ENCODE peak calls at places on chromosome X, in eight cellular contexts. Y is fibroblast of lung, R is neural crest cell, G is AG04450, B is foreskin fibroblast, Z is psoas muscle, A is OCI-LY7, O is GM06990. Q is an unnamed sample.

GRCh38 chrX:39821011-39821708 is 276.6 kb downstream of the BCOR start:
- DNase-seq in Y (peak), R (peak), G (no peak), B (peak), Z (peak), A (no peak), O (no peak), Q (peak)

GRCh38 chrX:108070891-108071290 is 20.5 kb downstream of the PSMD10 start:
- DNase-seq in Y (peak), R (no peak), G (peak), B (peak), Z (no peak), A (no peak), O (no peak), Q (no peak)

GRCh38 chrX:120213438-120214265 is 37.0 kb upstream of the ZBTB33 start:
- DNase-seq in Y (peak), R (peak), G (peak), B (peak), Z (no peak), A (peak), O (peak), Q (peak)

GRCh38 chrX:152637649-152638442 is at the start of gene GABRQ:
- DNase-seq in Y (peak), R (peak), G (no peak), B (peak), Z (no peak), A (no peak), O (no peak), Q (no peak)

GRCh38 chrX:64206556-64207162 is 1.2 kb upstream of the AMER1 start:
- DNase-seq in Y (peak), R (no peak), G (peak), B (peak), Z (no peak), A (peak), O (peak), Q (no peak)

GRCh38 chrX:51507551-51507950 is 11.2 kb upstream of the NUDT11 start:
- DNase-seq in Y (no peak), R (no peak), G (no peak), B (no peak), Z (no peak), A (no peak), O (no peak), Q (no peak)

GRCh38 chrX:138986866-138987265 is 275.3 kb upstream of the FGF13 start:
- DNase-seq in Y (no peak), R (no peak), G (no peak), B (peak), Z (no peak), A (no peak), O (no peak), Q (no peak)

GRCh38 chrX:136754641-136755040 is 26.1 kb downstream of the ARHGEF6 start:
- DNase-seq in Y (no peak), R (no peak), G (no peak), B (peak), Z (peak), A (no peak), O (no peak), Q (no peak)

GRCh38 chrX:1212532-1212931 is at the start of gene CRLF2:
- DNase-seq in Y (no peak), R (no peak), G (no peak), B (peak), Z (no peak), A (peak), O (peak), Q (peak)

GRCh38 chrX:55489315-55490009 is at the start of gene USP51:
- DNase-seq in Y (peak), R (peak), G (no peak), B (peak), Z (peak), A (peak), O (peak), Q (peak)

DNA sequence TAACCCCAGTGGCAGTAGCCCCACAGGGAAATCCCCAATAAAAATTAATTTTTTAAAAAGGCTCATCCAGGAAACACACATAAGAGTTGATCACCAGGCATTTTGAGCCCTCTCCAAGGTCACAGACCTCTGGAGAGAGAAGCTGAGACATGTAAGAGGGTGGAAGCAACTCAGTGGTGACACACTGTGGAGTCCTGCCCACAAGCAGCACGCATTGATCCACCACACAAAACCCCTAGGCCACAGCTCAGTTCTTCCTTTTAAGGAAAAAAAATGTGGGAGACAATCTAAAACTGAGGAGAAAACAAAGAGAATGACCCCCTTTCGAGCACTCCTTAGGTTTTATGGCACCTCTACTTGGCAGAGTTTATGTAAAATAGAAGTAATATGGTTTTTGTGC is 71.7 kb upstream of the S100G start:
- DNase-seq in Y (peak), R (no peak), G (no peak), B (peak), Z (no peak), A (no peak), O (no peak), Q (no peak)
- TF ChIP-seq CTCF in Y (no peak), R (no peak), G (no peak), B (no peak), Z (no peak), A (no peak), O (no peak), Q (no peak)

GRCh38 chrX:81201692-81202412 is at the start of the genes HMGN5 and SH3BGRL:
- DNase-seq in Y (peak), R (peak), G (peak), B (peak), Z (peak), A (peak), O (peak), Q (peak)

GRCh38 chrX:81206471-81206870 is 4.6 kb downstream of the SH3BGRL start:
- DNase-seq in Y (no peak), R (no peak), G (no peak), B (no peak), Z (no peak), A (no peak), O (no peak), Q (no peak)

GRCh38 chrX:81202413-81202794 is 502 bp downstream of the SH3BGRL start:
- DNase-seq in Y (peak), R (no peak), G (no peak), B (peak), Z (no peak), A (no peak), O (peak), Q (no peak)

DNA sequence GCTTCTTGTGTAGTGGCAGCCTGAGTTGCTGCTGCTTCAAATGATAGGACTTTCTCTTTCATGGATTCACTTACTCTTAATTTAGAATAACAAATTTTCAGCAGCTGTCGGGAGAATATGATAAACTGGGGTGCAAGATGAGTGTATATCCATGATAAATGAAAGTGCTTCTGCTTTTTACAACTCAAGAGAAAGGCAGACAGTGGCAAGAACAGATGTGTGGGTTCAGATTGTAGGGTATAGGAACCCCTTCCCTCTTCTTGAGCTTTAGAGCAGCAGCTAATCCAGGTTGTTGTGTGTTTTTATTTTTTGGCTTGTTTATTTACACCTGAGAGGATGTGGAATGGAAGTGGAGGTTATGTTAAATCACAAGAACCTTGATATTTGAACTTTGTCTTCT is 1.1 kb downstream of the SH3BGRL start:
- DNase-seq in Y (no peak), R (no peak), G (no peak), B (peak), Z (no peak), A (no peak), O (no peak), Q (no peak)
- TF ChIP-seq CTCF in Y (no peak), R (no peak), G (no peak), B (no peak), Z (no peak), A (no peak), O (no peak), Q (no peak)

DNA sequence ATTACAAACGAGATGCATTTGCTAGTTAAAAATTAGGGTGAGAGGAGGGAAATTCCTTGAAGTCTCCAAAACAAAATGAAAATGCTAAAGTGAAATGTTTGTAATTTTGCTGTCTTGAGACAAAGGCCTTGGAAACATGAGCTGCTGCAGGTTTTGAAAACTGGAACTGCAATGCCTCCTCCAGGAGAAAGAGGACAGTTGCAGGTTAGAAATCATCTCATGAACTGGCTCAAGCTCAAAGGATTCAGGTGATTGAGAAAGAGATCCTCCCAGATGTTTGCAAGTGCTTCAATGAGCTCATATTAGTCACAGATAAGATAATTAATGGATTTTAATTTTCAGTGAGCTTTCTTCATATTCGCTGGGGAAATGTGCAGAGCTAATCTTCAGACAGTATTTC is 32.4 kb downstream of the SMPX start:
- DNase-seq in Y (peak), R (no peak), G (peak), B (peak), Z (no peak), A (no peak), O (no peak), Q (no peak)
- TF ChIP-seq CTCF in Y (peak), R (peak), G (peak), B (peak), Z (peak), A (peak), O (no peak), Q (no peak)

GRCh38 chrX:111568817-111569216 is 57.4 kb downstream of the SERTM2 start:
- DNase-seq in Y (no peak), R (no peak), G (no peak), B (no peak), Z (no peak), A (no peak), O (no peak), Q (no peak)

DNA sequence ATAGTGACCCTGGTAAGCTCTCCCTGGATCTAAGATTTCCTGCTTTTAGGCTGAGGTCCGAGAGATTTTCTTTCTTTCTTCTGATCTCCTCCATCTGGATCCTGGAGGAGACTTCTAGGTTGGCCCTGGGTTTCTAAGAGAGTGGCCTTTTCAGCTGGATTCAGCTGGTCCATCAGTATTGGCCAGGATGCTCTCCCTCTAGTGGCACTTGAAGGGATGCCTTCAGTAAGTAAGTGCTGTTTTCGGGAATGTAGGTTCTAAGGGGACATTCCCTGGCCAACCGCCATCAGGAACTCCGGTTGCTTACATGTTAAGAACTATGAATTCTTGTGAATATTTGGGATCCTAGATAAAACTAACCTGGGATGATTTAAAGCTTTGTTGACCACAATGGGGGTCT is 56.9 kb downstream of the SERTM2 start:
- DNase-seq in Y (no peak), R (no peak), G (no peak), B (no peak), Z (no peak), A (no peak), O (no peak), Q (no peak)
- TF ChIP-seq CTCF in Y (no peak), R (peak), G (no peak), B (no peak), Z (no peak), A (peak), O (peak), Q (no peak)

DNA sequence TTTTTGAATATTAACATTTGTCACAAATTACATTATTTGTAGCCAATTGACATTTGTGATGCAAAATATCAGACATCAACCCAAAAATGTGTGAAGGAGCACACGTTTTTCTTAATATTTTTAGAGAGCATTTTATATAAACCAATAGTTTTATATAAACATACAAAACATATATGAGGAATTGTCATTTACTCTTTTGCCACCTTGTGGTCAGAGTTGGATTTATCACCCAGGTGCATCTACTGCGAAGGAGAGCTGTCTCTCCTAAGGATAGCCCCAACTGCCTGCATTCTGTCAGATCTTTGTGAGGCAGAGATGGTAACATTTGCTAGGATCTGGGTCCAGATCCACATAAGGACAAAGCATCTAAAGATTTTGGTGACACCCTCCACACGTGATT is 2.5 kb upstream of the USP27X start:
- DNase-seq in Y (peak), R (no peak), G (no peak), B (peak), Z (no peak), A (peak), O (no peak), Q (peak)
- TF ChIP-seq CTCF in Y (peak), R (peak), G (peak), B (peak), Z (peak), A (peak), O (peak), Q (peak)

GRCh38 chrX:56786889-56787733 is 58.1 kb downstream of the NBDY start:
- DNase-seq in Y (no peak), R (no peak), G (no peak), B (no peak), Z (no peak), A (no peak), O (no peak), Q (no peak)

GRCh38 chrX:56788717-56789122 is 59.7 kb downstream of the NBDY start:
- DNase-seq in Y (no peak), R (no peak), G (no peak), B (no peak), Z (peak), A (peak), O (no peak), Q (no peak)

GRCh38 chrX:56789518-56790070 is 60.6 kb downstream of the NBDY start:
- DNase-seq in Y (no peak), R (no peak), G (no peak), B (no peak), Z (no peak), A (no peak), O (no peak), Q (no peak)

GRCh38 chrX:56787734-56788152 is 58.7 kb downstream of the NBDY start:
- DNase-seq in Y (no peak), R (no peak), G (no peak), B (no peak), Z (no peak), A (no peak), O (no peak), Q (no peak)

DNA sequence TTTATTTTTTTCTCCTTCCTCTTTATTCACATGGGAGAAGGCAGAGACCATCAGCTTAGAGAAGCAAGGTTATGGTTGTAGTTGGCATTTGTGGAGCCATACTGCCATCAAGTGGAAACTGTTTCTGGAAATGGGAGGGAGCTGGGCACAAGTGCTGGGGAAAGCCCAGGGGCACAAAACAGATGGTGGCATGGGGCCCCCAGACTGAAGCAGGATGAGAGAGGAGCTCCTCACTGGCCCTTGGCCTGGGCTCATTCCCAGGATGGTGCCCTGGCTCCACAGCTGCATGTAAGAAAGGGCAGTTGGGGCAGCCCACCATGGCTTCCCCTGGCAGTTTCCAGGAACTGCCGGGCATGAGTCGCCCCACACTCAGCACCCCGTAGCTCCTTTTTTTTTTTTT is 59.2 kb downstream of the NBDY start:
- DNase-seq in Y (no peak), R (no peak), G (no peak), B (no peak), Z (no peak), A (no peak), O (no peak), Q (no peak)
- TF ChIP-seq CTCF in Y (no peak), R (no peak), G (no peak), B (no peak), Z (peak), A (no peak), O (no peak), Q (no peak)

DNA sequence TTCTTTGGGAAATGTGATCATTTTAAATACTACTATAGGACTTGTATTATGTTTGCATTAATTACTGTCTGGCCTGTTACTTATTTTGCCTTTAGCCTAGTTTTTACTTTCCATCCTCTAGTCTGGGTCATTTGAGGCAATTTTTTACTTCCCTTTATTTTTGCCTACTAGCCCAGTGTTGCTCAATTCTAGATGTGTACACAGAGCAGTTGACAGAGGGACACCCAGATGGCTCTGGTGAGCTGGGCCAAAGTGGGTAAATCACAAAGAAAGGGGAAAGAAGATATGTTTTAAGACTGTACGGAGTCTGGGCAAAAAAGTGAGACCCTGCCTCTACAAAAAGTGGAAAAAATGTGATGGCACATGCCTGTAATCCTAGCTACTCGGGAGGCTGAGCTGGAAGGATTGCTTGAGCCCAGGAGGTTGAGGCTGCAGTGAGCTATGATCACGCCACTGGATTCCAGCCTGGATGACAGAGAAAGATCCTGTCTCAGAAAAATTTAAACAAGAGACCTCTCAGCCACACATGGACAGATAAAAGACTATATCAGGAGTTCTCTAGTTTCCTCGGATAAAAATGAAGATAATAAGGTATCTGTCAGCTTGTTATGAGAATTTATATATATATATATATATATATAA is 35.7 kb downstream of the APOO start:
- DNase-seq in Y (peak), R (no peak), G (no peak), B (no peak), Z (no peak), A (no peak), O (no peak), Q (no peak)
- TF ChIP-seq CTCF in Y (no peak), R (no peak), G (no peak), B (no peak), Z (no peak), A (no peak), O (no peak), Q (no peak)

Q was measured in GM20000.